ENCODE peak calls at places on chromosomes 3 and 15, in four cellular contexts. L, B, V and Q are unnamed samples.

GRCh38 chr3:52076900-52077299 is 20.5 kb upstream of the DUSP7 start:
- DNase-seq in L (no peak), B (no peak), V (no peak), Q (no peak)

GRCh38 chr3:127304121-127304744 is 16.4 kb upstream of the PRR20G start:
- DNase-seq in L (no peak), B (no peak), V (no peak), Q (no peak)

GRCh38 chr15:83206971-83207621 is 527 bp downstream of the HDGFL3 start:
- DNase-seq in L (peak; percentile 17), B (peak; percentile 23), V (peak; percentile 10), Q (peak; percentile 34)

GRCh38 chr3:194396897-194397756 is 1.9 kb downstream of the GP5 start:
- DNase-seq in L (peak; percentile 27), B (no peak), V (no peak), Q (no peak)

GRCh38 chr3:130341882-130342281 is 3.6 kb upstream of the COL6A5 start:
- DNase-seq in L (no peak), B (no peak), V (no peak), Q (no peak)

GRCh38 chr3:32457971-32458471 is 44.6 kb downstream of the CMTM6 start:
- DNase-seq in L (no peak), B (no peak), V (no peak), Q (no peak)

GRCh38 chr15:72902245-72902928 is 118.8 kb upstream of the ADPGK start:
- DNase-seq in L (peak; percentile 90), B (no peak), V (no peak), Q (no peak)

GRCh38 chr3:149245738-149246451 is 24.3 kb upstream of the CP start:
- DNase-seq in L (peak; percentile 58), B (no peak), V (no peak), Q (no peak)

GRCh38 chr3:23094890-23095462 is 108.2 kb upstream of the UBE2E2 start:
- DNase-seq in L (peak; percentile 77), B (peak; percentile 30), V (no peak), Q (no peak)

GRCh38 chr3:45690331-45691035 is 1.3 kb downstream of the SACM1L start:
- DNase-seq in L (peak; percentile 48), B (no peak), V (no peak), Q (no peak)

GRCh38 chr15:85920926-85921325 is 126.2 kb upstream of the KLHL25 start:
- DNase-seq in L (no peak), B (no peak), V (no peak), Q (no peak)

GRCh38 chr3:147368561-147369151 is 37.7 kb downstream of the ZIC4 start:
- DNase-seq in L (no peak), B (no peak), V (no peak), Q (no peak)

GRCh38 chr3:135447478-135447877 is 518.0 kb upstream of the PPP2R3A start:
- DNase-seq in L (no peak), B (no peak), V (no peak), Q (no peak)

GRCh38 chr3:181710581-181711255 is 1.0 kb upstream of the SOX2 start:
- DNase-seq in L (peak; percentile 52), B (no peak), V (no peak), Q (no peak)

GRCh38 chr3:177109688-177110087 is 87.6 kb downstream of the TBL1XR1 start:
- DNase-seq in L (no peak), B (no peak), V (no peak), Q (no peak)

GRCh38 chr3:67028385-67028784 is 30.3 kb downstream of the KBTBD8 start:
- DNase-seq in L (no peak), B (no peak), V (no peak), Q (no peak)